ENCODE peak calls at places on chromosomes 16 and 17, in four cellular contexts. L is uterus, U is Peyer's patch, C is fibroblast of the aortic adventitia. W is an unnamed sample.
A peak's percentile ranks its signal among the peaks of the same experiment; 100 is the strongest.

GRCh38 chr17:46028969-46029565 is 30.0 kb downstream of the STH start:
- DNase-seq in L (no peak), U (no peak), C (no peak), W (no peak)

GRCh38 chr17:68771867-68772515 is 170.8 kb upstream of the FAM20A start:
- DNase-seq in L (peak; percentile 51), U (no peak), C (peak; percentile 93), W (peak; percentile 92)

GRCh38 chr17:57955183-57955952 is at the start of gene CUEDC1:
- DNase-seq in L (peak; percentile 77), U (peak; percentile 87), C (peak; percentile 44), W (peak; percentile 50)

GRCh38 chr17:67528751-67529436 is 151.8 kb downstream of the PITPNC1 start:
- DNase-seq in L (peak; percentile 45), U (peak; percentile 82), C (peak; percentile 81), W (peak; percentile 75)

GRCh38 chr17:29100296-29100695 is 57.4 kb downstream of the PIPOX start:
- DNase-seq in L (no peak), U (no peak), C (no peak), W (no peak)

GRCh38 chr17:78127888-78128615 is 503 bp downstream of the TMC6 start:
- DNase-seq in L (no peak), U (peak; percentile 77), C (no peak), W (no peak)

GRCh38 chr16:66650707-66651473 is 45.7 kb downstream of the CMTM4 start:
- DNase-seq in L (peak; percentile 79), U (peak; percentile 61), C (peak; percentile 84), W (peak; percentile 87)

GRCh38 chr16:87956771-87957279 is 5.6 kb downstream of the BANP start:
- DNase-seq in L (no peak), U (no peak), C (peak; percentile 80), W (peak; percentile 72)

GRCh38 chr17:51818777-51819176 is 339.7 kb downstream of the CA10 start:
- DNase-seq in L (no peak), U (no peak), C (no peak), W (no peak)

GRCh38 chr16:3022208-3022696 is 1.5 kb downstream of the HCFC1R1 start:
- DNase-seq in L (peak; percentile 95), U (peak; percentile 91), C (peak; percentile 96), W (peak; percentile 95)

GRCh38 chr16:180101-180920 is at the start of gene HBQ1:
- DNase-seq in L (no peak), U (no peak), C (no peak), W (peak; percentile 25)

GRCh38 chr16:4936181-4936990 is 562 bp downstream of the PPL start:
- DNase-seq in L (no peak), U (peak; percentile 72), C (no peak), W (no peak)

GRCh38 chr16:71467810-71468209 is 5.8 kb upstream of the ZNF23 start:
- DNase-seq in L (no peak), U (no peak), C (peak; percentile 33), W (peak; percentile 42)

GRCh38 chr16:16075463-16076399 is 126.3 kb downstream of the ABCC1 start:
- DNase-seq in L (no peak), U (no peak), C (no peak), W (no peak)

GRCh38 chr17:57691939-57692338 is 53.2 kb downstream of the CCDC182 start:
- DNase-seq in L (no peak), U (no peak), C (no peak), W (no peak)

GRCh38 chr17:4234406-4234805 is 29.4 kb downstream of the ANKFY1 start:
- DNase-seq in L (no peak), U (no peak), C (peak; percentile 59), W (peak; percentile 47)

GRCh38 chr17:80071116-80071980 is 30.0 kb upstream of the GAA start:
- DNase-seq in L (peak; percentile 77), U (peak; percentile 57), C (peak; percentile 86), W (peak; percentile 69)

GRCh38 chr16:51152691-51153261 is 1.7 kb upstream of the SALL1 start:
- DNase-seq in L (peak; percentile 47), U (no peak), C (peak; percentile 55), W (peak; percentile 21)

GRCh38 chr17:46915596-46915995 is 7.4 kb upstream of the GOSR2 start:
- DNase-seq in L (no peak), U (no peak), C (no peak), W (no peak)

GRCh38 chr16:89922477-89922883 is 662 bp upstream of the TUBB3 start:
- DNase-seq in L (peak; percentile 69), U (peak; percentile 66), C (peak; percentile 89), W (peak; percentile 90)

GRCh38 chr16:10940501-10941079 is 1.7 kb downstream of the DEXI start:
- DNase-seq in L (no peak), U (peak; percentile 62), C (no peak), W (no peak)

DNA sequence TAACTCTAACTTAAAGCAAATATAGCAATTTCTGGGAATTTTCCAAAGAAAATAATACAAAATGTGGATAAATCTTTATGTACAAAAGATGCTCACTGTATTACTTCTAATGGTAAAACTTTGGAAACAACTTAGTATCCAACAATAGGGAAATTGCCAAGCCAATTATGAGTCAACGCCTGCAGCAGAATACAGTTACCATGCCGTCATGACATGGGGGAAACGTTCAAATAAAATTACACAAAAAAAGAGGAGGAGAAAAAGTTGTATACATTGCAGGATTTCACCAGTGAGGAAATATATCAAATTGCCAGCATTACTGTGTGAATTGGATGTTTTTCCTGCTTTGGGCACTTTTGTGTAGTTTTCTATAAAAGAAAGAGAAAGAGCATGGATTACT is 469.6 kb downstream of the SOX9 start:
- DNase-seq in L (no peak), U (no peak), C (peak; percentile 79), W (peak; percentile 72)
- H3K4me3 ChIP-seq in L (no peak overlapping the region), U (peak overlapping the region; percentile 83), C (peak overlapping the region; percentile 84), W (peak overlapping the region; percentile 66)

DNA sequence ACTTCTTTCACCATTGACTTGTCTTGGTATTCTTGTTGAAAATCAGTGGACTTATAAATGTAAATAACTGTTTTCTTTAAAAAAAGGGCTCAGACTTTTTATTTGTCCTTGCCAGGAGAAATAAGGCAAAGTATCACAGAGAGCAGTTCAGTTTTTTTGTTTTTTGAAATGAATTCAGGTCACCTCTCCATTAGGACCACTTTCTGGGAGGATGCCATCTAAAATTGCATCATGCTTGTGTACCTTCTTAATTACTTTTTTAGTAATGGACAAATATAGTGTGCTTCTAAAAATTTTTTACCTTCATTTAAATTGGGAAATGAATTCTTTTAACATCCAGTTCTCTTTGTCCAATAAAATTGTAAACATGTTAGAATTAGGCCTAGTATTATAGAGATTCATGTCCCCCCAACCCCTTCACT is 210.0 kb downstream of the BCAS3 start:
- DNase-seq in L (no peak), U (no peak), C (no peak), W (no peak)
- H3K4me3 ChIP-seq in L (no peak overlapping the region), U (peak overlapping the region; percentile 31), C (no peak overlapping the region), W (peak overlapping the region; percentile 9)

GRCh38 chr17:75459246-75459589 is 2.8 kb downstream of the TMEM94 start:
- DNase-seq in L (no peak), U (no peak), C (no peak), W (no peak)
- H3K4me3 ChIP-seq in L (no peak overlapping the region), U (no peak overlapping the region), C (no peak overlapping the region), W (no peak overlapping the region)

GRCh38 chr17:305090-305976 is 47.3 kb downstream of the RPH3AL start:
- DNase-seq in L (no peak), U (no peak), C (no peak), W (no peak)
- H3K4me3 ChIP-seq in L (no peak overlapping the region), U (no peak overlapping the region), C (no peak overlapping the region), W (no peak overlapping the region)

GRCh38 chr17:732788-733720 is 658 bp downstream of the TLCD3A start:
- DNase-seq in L (no peak), U (peak; percentile 74), C (peak; percentile 40), W (peak; percentile 20)

GRCh38 chr17:737561-738113 is 5.2 kb downstream of the TLCD3A start:
- DNase-seq in L (no peak), U (no peak), C (no peak), W (no peak)

GRCh38 chr17:731943-732787 is at the start of gene TLCD3A:
- DNase-seq in L (peak; percentile 66), U (peak; percentile 89), C (peak; percentile 58), W (peak; percentile 60)

GRCh38 chr17:728911-729310 is 3.5 kb upstream of the TLCD3A start:
- DNase-seq in L (no peak), U (no peak), C (no peak), W (no peak)

DNA sequence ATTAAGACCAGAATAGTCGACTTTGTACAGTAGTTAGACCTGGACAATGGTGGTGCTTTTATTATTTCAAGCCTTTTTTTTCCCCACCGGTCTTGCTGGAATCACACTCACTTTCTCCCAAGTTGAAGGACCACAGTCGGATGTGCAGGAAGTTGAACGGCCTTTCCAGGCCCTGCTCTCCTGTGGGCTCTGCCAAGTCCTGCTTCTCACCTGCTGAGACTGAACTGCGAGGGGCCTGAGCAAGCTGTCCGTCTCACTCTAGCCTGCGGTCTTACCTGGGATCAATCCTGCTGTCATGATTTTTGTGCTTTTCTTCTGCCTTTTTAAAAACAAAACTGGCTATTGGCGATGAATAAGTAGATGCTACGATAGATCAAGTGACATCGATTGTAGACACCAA is 1.3 kb downstream of the TLCD3A start:
- DNase-seq in L (no peak), U (no peak), C (no peak), W (no peak)
- H3K4me3 ChIP-seq in L (no peak overlapping the region), U (peak overlapping the region; percentile 68), C (peak overlapping the region; percentile 75), W (peak overlapping the region; percentile 68)

DNA sequence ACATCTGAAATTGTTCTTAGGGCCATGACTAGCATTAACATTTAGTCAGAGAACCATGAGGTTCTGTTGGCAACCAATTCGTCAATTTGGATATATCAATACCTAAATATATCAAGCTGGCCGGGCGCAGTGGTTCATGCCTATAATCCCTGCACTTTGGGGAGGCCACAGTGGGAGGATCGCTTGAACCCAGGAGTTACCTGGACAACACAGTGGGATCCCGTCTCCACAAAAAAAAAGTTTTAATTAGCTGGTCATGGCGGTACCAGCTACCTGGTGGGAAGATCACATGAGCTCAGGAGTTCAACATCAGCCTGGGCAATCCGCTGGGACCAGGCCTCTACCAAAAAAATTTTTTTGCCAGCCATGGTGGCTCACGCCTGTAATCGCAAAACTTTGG is 8.4 kb downstream of the YWHAE start:
- DNase-seq in L (no peak), U (no peak), C (no peak), W (no peak)
- H3K4me3 ChIP-seq in L (no peak overlapping the region), U (no peak overlapping the region), C (no peak overlapping the region), W (no peak overlapping the region)

DNA sequence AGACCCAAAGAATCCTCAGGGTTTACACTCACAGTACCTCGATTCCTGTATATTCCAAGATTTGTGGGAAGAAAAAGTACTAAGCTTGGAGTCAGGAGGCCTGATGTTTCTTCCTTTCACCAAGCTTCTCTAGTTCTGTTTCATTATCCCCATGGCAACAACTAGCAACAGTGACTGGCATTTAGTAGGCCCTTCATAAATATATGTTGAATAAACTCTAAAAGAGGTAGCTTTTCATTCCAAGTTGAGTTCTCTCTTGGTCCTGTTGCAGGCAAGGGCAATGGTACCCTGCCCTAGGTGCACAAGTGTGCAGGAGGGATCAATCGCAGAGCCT is 527 bp upstream of the UBE2Z start:
- DNase-seq in L (no peak), U (no peak), C (no peak), W (peak; percentile 68)
- H3K4me3 ChIP-seq in L (peak overlapping the region; percentile 69), U (peak overlapping the region; percentile 96), C (peak overlapping the region; percentile 86), W (peak overlapping the region; percentile 63)

GRCh38 chr16:31202402-31203385 is at the start of gene PYCARD:
- DNase-seq in L (peak; percentile 38), U (peak; percentile 86), C (no peak), W (peak; percentile 31)
- H3K4me3 ChIP-seq in L (peak within 1 kb of the TSS; percentile 50), U (peak within 1 kb of the TSS; percentile 69), C (peak within 1 kb of the TSS; percentile 77), W (peak within 1 kb of the TSS; percentile 60)